ENCODE peak calls at places on chromosomes 16 and 17, in four cellular contexts. R is A549, U is heart left ventricle, A is HCT116. D is an unnamed sample.

GRCh38 chr17:77382356-77382911 is 241.7 kb downstream of the SEC14L1 start:
- DNase-seq in A (no peak), U (no peak), R (no peak), D (no peak)

GRCh38 chr16:17105239-17105721 is 365.5 kb downstream of the XYLT1 start:
- DNase-seq in U (no peak), A (no peak), R (no peak), D (no peak)

GRCh38 chr16:58472266-58472665 is 27.7 kb upstream of the NDRG4 start:
- DNase-seq in A (no peak), U (peak), R (no peak), D (no peak)

GRCh38 chr17:40437095-40437732 is 6.0 kb upstream of the IGFBP4 start:
- DNase-seq in R (no peak), A (no peak), U (no peak), D (no peak)

GRCh38 chr16:79045191-79045590 is 555.3 kb downstream of the MAF start:
- DNase-seq in U (no peak), A (no peak), R (no peak), D (no peak)

GRCh38 chr17:19342611-19343255 is 19.8 kb downstream of the B9D1 start:
- DNase-seq in U (no peak), R (peak), A (no peak), D (no peak)

GRCh38 chr16:19084139-19084538 is 16.7 kb downstream of the COQ7 start:
- DNase-seq in A (no peak), R (no peak), U (no peak), D (no peak)

GRCh38 chr17:64661981-64662773 is at the start of gene SMURF2:
- DNase-seq in A (no peak), U (peak), R (peak), D (peak)

GRCh38 chr17:27485125-27485524 is 28.9 kb downstream of the KSR1 start:
- DNase-seq in A (no peak), U (no peak), R (no peak), D (no peak)

GRCh38 chr16:8850279-8850885 is 18.4 kb downstream of the CARHSP1 start:
- DNase-seq in U (peak), A (no peak), R (no peak), D (peak)

GRCh38 chr17:17570207-17570797 is 21.2 kb downstream of the PEMT start:
- DNase-seq in A (no peak), U (peak), R (peak), D (no peak)

GRCh38 chr17:17626151-17626805 is 34.8 kb upstream of the PEMT start:
- DNase-seq in A (no peak), U (no peak), R (no peak), D (no peak)

GRCh38 chr16:59593256-59593655 is 859.1 kb upstream of the GOT2 start:
- DNase-seq in A (no peak), R (no peak), U (no peak), D (no peak)

GRCh38 chr16:66695474-66695934 is 1.0 kb downstream of the CMTM4 start:
- DNase-seq in A (no peak), U (no peak), R (no peak), D (no peak)

GRCh38 chr17:6599364-6599763 is 41.1 kb downstream of the KIAA0753 start:
- DNase-seq in A (no peak), U (no peak), R (peak), D (no peak)

GRCh38 chr16:27314161-27314723 is 468 bp downstream of the IL4R start:
- DNase-seq in U (peak), A (peak), R (peak), D (peak)
- TF ChIP-seq POLR2A in U (no peak), A (no peak), R (no peak), D (no peak)

GRCh38 chr17:66340720-66341119 is 38.3 kb downstream of the PRKCA start:
- DNase-seq in A (no peak), R (no peak), U (no peak), D (no peak)
- TF ChIP-seq CTCF in A (no peak), R (no peak), U (no peak), D (no peak)

GRCh38 chr17:66150708-66151107 is 41.2 kb downstream of the CEP112 start:
- DNase-seq in U (no peak), R (no peak), A (no peak), D (no peak)
- TF ChIP-seq POLR2A in U (no peak), R (no peak), A (no peak), D (no peak)

DNA sequence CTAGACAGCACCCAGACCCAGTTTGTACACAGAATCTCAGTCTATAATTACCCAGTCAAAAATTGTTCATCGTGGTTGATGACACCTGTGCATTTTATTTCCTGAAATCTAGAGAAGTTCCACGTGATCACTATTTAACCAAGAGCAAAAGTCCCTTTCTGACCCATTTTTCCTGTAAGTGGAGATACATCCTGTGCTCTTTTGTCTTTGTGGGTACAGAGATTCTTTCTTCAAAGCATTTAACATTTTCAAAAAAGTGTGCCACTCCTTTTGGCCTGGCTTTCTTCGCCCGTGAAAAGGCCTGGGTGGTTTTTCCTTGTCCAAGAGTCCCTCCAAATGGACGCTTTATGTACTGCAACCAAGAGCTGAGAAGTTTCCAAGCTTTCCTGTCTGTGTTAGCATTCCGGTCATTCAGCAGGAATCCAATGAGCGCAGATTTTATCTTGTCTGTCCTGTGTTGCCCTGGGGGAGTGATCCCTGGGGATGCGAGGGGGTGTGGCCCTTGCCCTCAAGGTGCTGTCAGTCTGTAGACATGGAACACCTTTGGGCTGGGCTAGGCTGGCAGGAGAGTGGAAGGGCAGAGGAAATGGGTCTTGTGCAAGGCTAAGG is 161.1 kb upstream of the CACNG5 start:
- DNase-seq in U (peak), R (peak), A (peak), D (peak)
- TF ChIP-seq CTCF in U (peak), R (peak), A (peak), D (peak)

GRCh38 chr16:55955439-55955838 is 80.3 kb upstream of the CES5A start:
- DNase-seq in A (no peak), R (no peak), U (no peak), D (no peak)

GRCh38 chr16:55955845-55956244 is 80.7 kb upstream of the CES5A start:
- DNase-seq in A (no peak), R (no peak), U (peak), D (no peak)

GRCh38 chr16:55949518-55949917 is 74.3 kb upstream of the CES5A start:
- DNase-seq in A (no peak), U (no peak), R (peak), D (no peak)

DNA sequence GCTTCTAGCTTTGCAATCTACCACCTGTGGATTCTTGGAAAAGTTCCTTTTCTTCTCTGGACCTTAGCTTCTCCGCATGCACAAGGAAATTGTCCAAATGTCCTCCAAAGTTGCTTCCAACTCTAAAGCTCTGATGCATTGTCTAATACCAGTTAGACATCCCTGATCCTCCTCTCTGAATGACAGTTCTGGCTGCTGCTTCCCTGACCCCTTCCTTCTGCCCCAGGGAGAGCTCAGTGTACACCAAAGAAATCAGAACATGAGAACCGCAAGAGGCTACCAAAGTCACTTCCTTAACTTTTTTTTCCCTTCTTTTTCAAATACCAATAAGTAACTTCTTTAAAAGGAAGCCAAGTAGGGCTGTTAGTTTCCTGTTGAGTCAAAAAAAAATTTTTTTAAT is 79.7 kb upstream of the CES5A start:
- DNase-seq in R (no peak), A (no peak), U (no peak), D (no peak)
- TF ChIP-seq POLR2A in R (no peak), A (no peak), U (no peak), D (no peak)

DNA sequence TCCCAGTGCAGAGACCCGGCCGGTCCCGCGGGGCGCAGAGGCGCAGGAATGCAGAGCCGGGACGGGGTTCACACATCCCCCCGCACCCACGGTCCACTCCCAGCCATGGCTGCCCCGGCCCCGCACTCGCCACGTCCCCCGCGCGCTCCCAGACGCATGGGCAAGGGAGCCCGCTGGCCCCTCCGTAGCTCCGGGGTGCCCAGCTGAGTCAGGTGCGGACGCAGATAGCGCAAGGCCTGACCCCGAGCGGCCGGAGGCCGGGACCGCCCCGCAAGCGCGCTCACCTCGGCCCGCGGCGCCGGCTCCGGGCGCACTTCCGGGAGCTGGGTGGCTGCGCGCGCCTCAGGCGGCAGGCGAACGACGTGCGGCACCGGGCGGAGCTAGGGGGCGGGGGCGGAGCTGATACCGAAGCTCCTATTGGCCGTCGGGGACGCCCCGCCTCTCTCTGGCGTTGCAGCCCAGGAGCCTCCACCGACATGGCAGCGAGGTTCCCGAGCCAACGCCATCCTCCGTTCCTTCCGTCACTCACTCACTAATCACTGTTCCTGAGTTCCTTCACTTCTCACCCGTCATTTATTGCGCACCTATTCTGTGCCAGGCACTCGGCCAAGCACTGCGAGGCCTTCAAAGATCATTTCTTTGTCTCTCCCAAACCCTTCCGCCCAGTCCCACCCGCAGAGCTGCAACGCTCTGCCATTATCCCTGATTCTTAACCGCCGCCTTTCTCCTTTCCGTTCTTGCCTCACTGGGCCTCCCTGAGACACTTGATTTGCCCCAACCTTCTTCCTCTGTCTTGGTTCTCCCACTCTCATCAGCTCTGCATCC is at the start of gene ZNF18:
- DNase-seq in R (peak), A (peak), U (peak), D (peak)
- TF ChIP-seq CTCF in R (no peak), A (no peak), U (no peak), D (no peak)

GRCh38 chr17:82297280-82297803 is 20.1 kb downstream of the CD7 start:
- DNase-seq in A (no peak), U (peak), R (peak), D (peak)

GRCh38 chr17:82298538-82299421 is 18.6 kb downstream of the CD7 start:
- DNase-seq in R (no peak), A (no peak), U (no peak), D (no peak)

GRCh38 chr17:82299452-82299851 is 18.0 kb downstream of the CD7 start:
- DNase-seq in A (no peak), U (no peak), R (no peak), D (no peak)

GRCh38 chr17:82296511-82297279 is 20.7 kb downstream of the CD7 start:
- DNase-seq in U (no peak), A (no peak), R (no peak), D (no peak)

DNA sequence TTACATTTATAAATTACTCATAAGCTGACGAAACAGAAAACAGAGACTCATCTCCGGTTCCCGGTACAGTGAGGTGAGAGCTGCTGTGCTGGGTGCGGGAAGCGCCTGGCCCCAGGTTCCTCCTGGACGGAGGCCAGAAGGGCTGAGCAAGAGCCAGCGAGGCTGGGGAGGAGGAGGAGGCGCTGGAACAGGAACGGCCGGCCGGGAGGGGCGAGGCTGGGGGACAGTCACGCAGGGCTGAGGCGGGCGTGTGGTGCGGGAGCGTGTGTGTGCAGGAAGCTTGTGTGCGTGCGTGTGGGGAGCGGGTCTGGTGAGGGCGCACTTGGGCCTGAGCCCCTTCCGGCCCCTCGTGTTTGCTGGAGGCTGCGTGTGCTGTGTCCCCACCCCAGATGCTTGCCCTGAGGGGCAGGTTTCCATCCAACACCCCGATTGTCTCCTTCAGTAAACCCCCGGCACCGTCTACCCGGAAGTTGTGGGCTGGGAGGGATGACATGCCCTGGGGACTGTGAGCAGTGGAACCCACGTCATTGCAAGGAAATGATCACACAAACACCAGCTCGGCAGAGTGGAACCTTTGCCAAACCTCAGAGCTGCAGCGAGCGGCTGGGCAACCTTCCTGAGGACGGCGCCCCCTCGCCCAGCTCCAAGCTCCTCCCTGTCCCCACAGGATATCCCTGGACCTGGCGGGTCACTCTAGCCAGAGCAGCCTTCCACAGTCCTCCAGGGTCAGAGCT is 19.4 kb downstream of the CD7 start:
- DNase-seq in R (peak), U (peak), A (no peak), D (peak)
- TF ChIP-seq POLR2A in R (peak), U (peak), A (no peak), D (no peak)

D was measured in lower leg skin.